ENCODE peak calls at places on chromosomes 3 and 15, in nine cellular contexts. One of them, this sample, is unnamed. For H3K4me1, the result is how much of the 10 kb centered on the place peaks cover.

GRCh38 chr15:73799466-73799865 is 46.3 kb upstream of the INSYN1 start:
- DNase-seq in tibial artery: no peak
- DNase-seq in lung: no peak
- DNase-seq in fibroblast of lung: no peak
- DNase-seq in HCT116: no peak
- DNase-seq in psoas muscle: no peak
- DNase-seq in sigmoid colon: no peak
- DNase-seq in stomach: no peak
- DNase-seq in MM.1S: no peak
- DNase-seq in this sample: no peak

GRCh38 chr3:11558002-11558401 is 85.7 kb downstream of the VGLL4 start:
- DNase-seq in HCT116: no peak
- DNase-seq in stomach: no peak
- DNase-seq in MM.1S: no peak
- DNase-seq in psoas muscle: no peak
- DNase-seq in tibial artery: no peak
- DNase-seq in fibroblast of lung: peak
- DNase-seq in lung: no peak
- DNase-seq in sigmoid colon: no peak
- DNase-seq in this sample: no peak

GRCh38 chr15:57640935-57641682 is 49.4 kb downstream of the MYZAP start:
- DNase-seq in fibroblast of lung: peak
- DNase-seq in MM.1S: peak
- DNase-seq in psoas muscle: no peak
- DNase-seq in HCT116: no peak
- DNase-seq in stomach: no peak
- DNase-seq in lung: no peak
- DNase-seq in tibial artery: no peak
- DNase-seq in sigmoid colon: no peak
- DNase-seq in this sample: no peak

GRCh38 chr15:78007965-78008886 is 69.3 kb downstream of the TBC1D2B start:
- DNase-seq in tibial artery: peak
- DNase-seq in fibroblast of lung: peak
- DNase-seq in psoas muscle: peak
- DNase-seq in stomach: peak
- DNase-seq in HCT116: no peak
- DNase-seq in lung: peak
- DNase-seq in sigmoid colon: peak
- DNase-seq in MM.1S: no peak
- DNase-seq in this sample: peak

GRCh38 chr15:71650603-71651002 is 159.8 kb upstream of the NR2E3 start:
- DNase-seq in sigmoid colon: no peak
- DNase-seq in lung: no peak
- DNase-seq in fibroblast of lung: no peak
- DNase-seq in tibial artery: no peak
- DNase-seq in stomach: no peak
- DNase-seq in HCT116: no peak
- DNase-seq in MM.1S: no peak
- DNase-seq in psoas muscle: no peak
- DNase-seq in this sample: no peak

GRCh38 chr3:152299243-152299976 is 30.7 kb downstream of the MBNL1 start:
- DNase-seq in MM.1S: no peak
- DNase-seq in tibial artery: no peak
- DNase-seq in sigmoid colon: peak
- DNase-seq in lung: no peak
- DNase-seq in stomach: no peak
- DNase-seq in fibroblast of lung: no peak
- DNase-seq in HCT116: no peak
- DNase-seq in psoas muscle: peak
- DNase-seq in this sample: no peak

GRCh38 chr3:117820900-117821299 is 1111.3 kb downstream of the TUSC7 start:
- DNase-seq in sigmoid colon: no peak
- DNase-seq in lung: no peak
- DNase-seq in stomach: no peak
- DNase-seq in tibial artery: no peak
- DNase-seq in HCT116: no peak
- DNase-seq in psoas muscle: no peak
- DNase-seq in fibroblast of lung: peak
- DNase-seq in MM.1S: no peak
- DNase-seq in this sample: no peak

GRCh38 chr3:170614214-170614966 is 28.5 kb upstream of the SLC7A14 start:
- DNase-seq in fibroblast of lung: peak
- DNase-seq in psoas muscle: no peak
- DNase-seq in lung: peak
- DNase-seq in stomach: no peak
- DNase-seq in tibial artery: peak
- DNase-seq in MM.1S: no peak
- DNase-seq in sigmoid colon: no peak
- DNase-seq in HCT116: peak
- DNase-seq in this sample: peak

GRCh38 chr15:48671381-48672022 is 26.0 kb upstream of the FBN1 start:
- DNase-seq in lung: no peak
- DNase-seq in psoas muscle: peak
- DNase-seq in HCT116: no peak
- DNase-seq in MM.1S: no peak
- DNase-seq in sigmoid colon: peak
- DNase-seq in stomach: no peak
- DNase-seq in tibial artery: peak
- DNase-seq in fibroblast of lung: peak
- DNase-seq in this sample: peak

GRCh38 chr15:89201465-89202005 is 19.8 kb downstream of the RLBP1 start:
- DNase-seq in fibroblast of lung: no peak
- DNase-seq in MM.1S: no peak
- DNase-seq in psoas muscle: no peak
- DNase-seq in stomach: no peak
- DNase-seq in tibial artery: no peak
- DNase-seq in HCT116: no peak
- DNase-seq in lung: no peak
- DNase-seq in sigmoid colon: no peak
- DNase-seq in this sample: no peak

GRCh38 chr3:114365909-114366308 is 72.1 kb downstream of the TIGIT start:
- DNase-seq in lung: no peak
- DNase-seq in sigmoid colon: no peak
- DNase-seq in tibial artery: no peak
- DNase-seq in stomach: no peak
- DNase-seq in HCT116: no peak
- DNase-seq in psoas muscle: no peak
- DNase-seq in fibroblast of lung: no peak
- DNase-seq in MM.1S: no peak
- DNase-seq in this sample: no peak

GRCh38 chr3:102473648-102474047 is 38.8 kb downstream of the ZPLD1 start:
- DNase-seq in sigmoid colon: no peak
- DNase-seq in MM.1S: no peak
- DNase-seq in lung: no peak
- DNase-seq in stomach: no peak
- DNase-seq in psoas muscle: no peak
- DNase-seq in HCT116: no peak
- DNase-seq in fibroblast of lung: no peak
- DNase-seq in tibial artery: no peak
- DNase-seq in this sample: no peak

GRCh38 chr3:102474207-102474606 is 39.4 kb downstream of the ZPLD1 start:
- DNase-seq in lung: no peak
- DNase-seq in fibroblast of lung: no peak
- DNase-seq in MM.1S: no peak
- DNase-seq in tibial artery: no peak
- DNase-seq in sigmoid colon: no peak
- DNase-seq in HCT116: no peak
- DNase-seq in stomach: no peak
- DNase-seq in psoas muscle: no peak
- DNase-seq in this sample: no peak

GRCh38 chr3:102466001-102466400 is 31.2 kb downstream of the ZPLD1 start:
- DNase-seq in psoas muscle: no peak
- DNase-seq in tibial artery: no peak
- DNase-seq in MM.1S: peak
- DNase-seq in sigmoid colon: no peak
- DNase-seq in fibroblast of lung: no peak
- DNase-seq in lung: no peak
- DNase-seq in stomach: no peak
- DNase-seq in HCT116: peak
- DNase-seq in this sample: no peak

GRCh38 chr3:102471491-102471890 is 36.7 kb downstream of the ZPLD1 start:
- DNase-seq in stomach: no peak
- DNase-seq in sigmoid colon: no peak
- DNase-seq in psoas muscle: no peak
- DNase-seq in fibroblast of lung: no peak
- DNase-seq in tibial artery: no peak
- DNase-seq in HCT116: no peak
- DNase-seq in lung: no peak
- DNase-seq in MM.1S: no peak
- DNase-seq in this sample: no peak

DNA sequence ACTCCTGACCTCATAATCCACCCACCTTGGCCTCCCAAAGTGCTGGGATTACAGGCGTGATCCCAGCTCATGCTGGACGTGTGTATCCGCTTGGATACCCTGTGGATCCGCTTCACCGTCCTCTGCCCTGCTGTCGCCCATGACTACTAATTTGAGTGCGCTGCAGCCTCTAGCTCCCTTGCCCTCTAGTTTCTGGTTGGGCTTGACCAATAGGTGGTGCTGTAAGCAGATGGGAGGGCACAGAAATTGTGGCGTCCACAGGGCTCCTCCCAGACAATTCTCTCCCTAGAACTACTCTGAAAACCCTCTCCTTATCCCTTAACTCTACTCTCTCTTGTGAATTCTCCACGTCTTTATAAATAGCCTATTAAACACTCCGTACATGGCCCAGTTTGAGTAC is 36.2 kb downstream of the ZPLD1 start:
- DNase-seq in HCT116: peak
- DNase-seq in lung: no peak
- DNase-seq in tibial artery: no peak
- DNase-seq in sigmoid colon: no peak
- DNase-seq in MM.1S: no peak
- DNase-seq in psoas muscle: no peak
- DNase-seq in fibroblast of lung: no peak
- DNase-seq in stomach: no peak
- DNase-seq in this sample: no peak
- TF ChIP-seq CTCF in HCT116: peak
- TF ChIP-seq CTCF in lung: no peak
- TF ChIP-seq CTCF in tibial artery: no peak
- TF ChIP-seq CTCF in sigmoid colon: no peak
- TF ChIP-seq CTCF in MM.1S: peak
- TF ChIP-seq CTCF in psoas muscle: no peak
- TF ChIP-seq CTCF in fibroblast of lung: no peak
- TF ChIP-seq CTCF in stomach: no peak
- TF ChIP-seq CTCF in this sample: no peak

GRCh38 chr3:121997372-121997771 is 24.7 kb downstream of the ILDR1 start:
- DNase-seq in fibroblast of lung: no peak
- DNase-seq in HCT116: no peak
- DNase-seq in lung: no peak
- DNase-seq in psoas muscle: no peak
- DNase-seq in tibial artery: no peak
- DNase-seq in stomach: no peak
- DNase-seq in MM.1S: no peak
- DNase-seq in sigmoid colon: no peak
- DNase-seq in this sample: no peak
- H3K4me1 ChIP-seq in fibroblast of lung: under half
- H3K4me1 ChIP-seq in HCT116: under half
- H3K4me1 ChIP-seq in lung: under half
- H3K4me1 ChIP-seq in psoas muscle: under half
- H3K4me1 ChIP-seq in tibial artery: under half
- H3K4me1 ChIP-seq in stomach: under half
- H3K4me1 ChIP-seq in MM.1S: half or more
- H3K4me1 ChIP-seq in sigmoid colon: under half
- H3K4me1 ChIP-seq in this sample: under half

GRCh38 chr3:122941233-122942206 is 86.0 kb downstream of the SEMA5B start:
- DNase-seq in tibial artery: no peak
- DNase-seq in HCT116: no peak
- DNase-seq in lung: no peak
- DNase-seq in stomach: no peak
- DNase-seq in MM.1S: no peak
- DNase-seq in sigmoid colon: no peak
- DNase-seq in fibroblast of lung: no peak
- DNase-seq in psoas muscle: no peak
- DNase-seq in this sample: no peak
- TF ChIP-seq CTCF in tibial artery: peak
- TF ChIP-seq CTCF in HCT116: peak
- TF ChIP-seq CTCF in lung: no peak
- TF ChIP-seq CTCF in stomach: no peak
- TF ChIP-seq CTCF in MM.1S: peak
- TF ChIP-seq CTCF in sigmoid colon: no peak
- TF ChIP-seq CTCF in fibroblast of lung: peak
- TF ChIP-seq CTCF in psoas muscle: no peak
- TF ChIP-seq CTCF in this sample: no peak

GRCh38 chr3:24388611-24389010 is 106.0 kb downstream of the THRB start:
- DNase-seq in MM.1S: no peak
- DNase-seq in psoas muscle: no peak
- DNase-seq in lung: no peak
- DNase-seq in HCT116: no peak
- DNase-seq in fibroblast of lung: no peak
- DNase-seq in stomach: no peak
- DNase-seq in tibial artery: no peak
- DNase-seq in sigmoid colon: no peak
- DNase-seq in this sample: no peak

GRCh38 chr3:24388159-24388558 is 106.5 kb downstream of the THRB start:
- DNase-seq in tibial artery: no peak
- DNase-seq in sigmoid colon: no peak
- DNase-seq in stomach: no peak
- DNase-seq in fibroblast of lung: no peak
- DNase-seq in MM.1S: no peak
- DNase-seq in psoas muscle: no peak
- DNase-seq in HCT116: no peak
- DNase-seq in lung: no peak
- DNase-seq in this sample: no peak

GRCh38 chr3:24387493-24387892 is 107.2 kb downstream of the THRB start:
- DNase-seq in stomach: no peak
- DNase-seq in sigmoid colon: no peak
- DNase-seq in fibroblast of lung: peak
- DNase-seq in lung: no peak
- DNase-seq in MM.1S: no peak
- DNase-seq in psoas muscle: no peak
- DNase-seq in tibial artery: no peak
- DNase-seq in HCT116: no peak
- DNase-seq in this sample: no peak

GRCh38 chr3:24389108-24390090 is 105.3 kb downstream of the THRB start:
- DNase-seq in psoas muscle: no peak
- DNase-seq in lung: no peak
- DNase-seq in HCT116: no peak
- DNase-seq in tibial artery: no peak
- DNase-seq in MM.1S: no peak
- DNase-seq in stomach: no peak
- DNase-seq in fibroblast of lung: no peak
- DNase-seq in sigmoid colon: no peak
- DNase-seq in this sample: no peak

DNA sequence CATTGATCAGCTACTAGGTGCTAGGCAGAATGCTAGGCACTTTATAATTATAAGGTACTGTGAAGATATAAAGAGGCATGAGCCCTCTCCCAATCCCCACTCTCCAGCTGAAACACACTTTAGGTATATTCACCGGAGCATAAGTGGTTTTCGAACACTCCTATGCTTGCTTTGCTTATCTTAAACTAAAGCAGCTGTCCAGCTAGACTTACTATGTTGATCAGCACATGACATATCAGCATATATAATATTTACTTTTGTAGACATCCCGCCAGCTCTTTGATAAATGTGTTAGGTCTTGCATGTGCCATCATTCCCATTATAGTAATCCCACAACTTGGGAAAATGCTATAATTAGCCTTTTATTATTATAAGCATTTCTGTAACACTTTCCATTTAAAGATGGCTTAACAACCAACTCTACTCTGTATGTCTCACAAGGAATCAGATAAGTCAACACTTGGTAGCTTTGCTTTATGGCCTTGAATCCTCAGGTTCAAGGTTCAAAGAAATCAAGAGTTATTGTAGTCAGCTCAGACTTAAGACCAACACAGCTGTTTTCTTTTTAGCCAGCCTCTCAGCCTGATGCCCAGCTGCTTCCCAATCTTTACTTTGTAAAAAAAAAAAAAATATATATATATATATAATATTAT is 104.4 kb downstream of the THRB start:
- DNase-seq in sigmoid colon: no peak
- DNase-seq in stomach: no peak
- DNase-seq in tibial artery: no peak
- DNase-seq in HCT116: no peak
- DNase-seq in fibroblast of lung: no peak
- DNase-seq in psoas muscle: no peak
- DNase-seq in lung: no peak
- DNase-seq in MM.1S: no peak
- DNase-seq in this sample: no peak
- H3K4me1 ChIP-seq in sigmoid colon: under half
- H3K4me1 ChIP-seq in stomach: under half
- H3K4me1 ChIP-seq in tibial artery: under half
- H3K4me1 ChIP-seq in HCT116: under half
- H3K4me1 ChIP-seq in fibroblast of lung: under half
- H3K4me1 ChIP-seq in psoas muscle: under half
- H3K4me1 ChIP-seq in lung: under half
- H3K4me1 ChIP-seq in MM.1S: under half
- H3K4me1 ChIP-seq in this sample: under half